ENCODE peak calls at places on chromosomes 5 and 9, in nine cellular contexts. W, K, V, D, S, P, N, O and H are unnamed samples.

GRCh38 chr5:176995896-176996767 is 10.4 kb downstream of the UIMC1 start:
- DNase-seq in W (no peak), K (peak), V (no peak), D (no peak), S (no peak), P (peak), N (no peak), O (no peak), H (no peak)

GRCh38 chr9:107707915-107708441 is 218.4 kb upstream of the KLF4 start:
- DNase-seq in W (no peak), K (peak), V (peak), D (no peak), S (no peak), P (peak), N (no peak), O (no peak), H (no peak)

GRCh38 chr9:304519-305185 is 90.0 kb downstream of the DOCK8 start:
- DNase-seq in W (peak), K (no peak), V (no peak), D (no peak), S (no peak), P (no peak), N (no peak), O (no peak), H (no peak)

GRCh38 chr5:136188859-136189258 is 4.1 kb downstream of the SMIM32 start:
- DNase-seq in W (no peak), K (no peak), V (no peak), D (no peak), S (peak), P (peak), N (no peak), O (no peak), H (no peak)

GRCh38 chr5:32029291-32029690 is 144.8 kb downstream of the GOLPH3 start:
- DNase-seq in W (no peak), K (peak), V (no peak), D (no peak), S (no peak), P (no peak), N (no peak), O (no peak), H (no peak)

GRCh38 chr5:149053027-149053705 is 9.7 kb downstream of the SH3TC2 start:
- DNase-seq in W (no peak), K (peak), V (no peak), D (no peak), S (no peak), P (peak), N (peak), O (no peak), H (no peak)

GRCh38 chr9:126805546-126806262 is 864 bp downstream of the ZBTB43 start:
- DNase-seq in W (no peak), K (peak), V (no peak), D (no peak), S (peak), P (peak), N (peak), O (peak), H (no peak)

GRCh38 chr5:141567513-141568117 is 51.2 kb downstream of the DIAPH1 start:
- DNase-seq in W (no peak), K (peak), V (no peak), D (no peak), S (no peak), P (peak), N (peak), O (no peak), H (no peak)

GRCh38 chr9:22452415-22453010 is 5.9 kb downstream of the DMRTA1 start:
- DNase-seq in W (peak), K (peak), V (no peak), D (no peak), S (no peak), P (peak), N (peak), O (peak), H (no peak)

GRCh38 chr9:28059192-28059591 is 485.9 kb upstream of the C9orf72 start:
- DNase-seq in W (no peak), K (no peak), V (no peak), D (no peak), S (no peak), P (no peak), N (no peak), O (no peak), H (no peak)

GRCh38 chr5:152462021-152462721 is 57.1 kb upstream of the NMUR2 start:
- DNase-seq in W (no peak), K (no peak), V (no peak), D (no peak), S (no peak), P (no peak), N (no peak), O (no peak), H (no peak)

GRCh38 chr5:75469017-75469416 is 42.4 kb downstream of the CERT1 start:
- DNase-seq in W (no peak), K (no peak), V (no peak), D (no peak), S (no peak), P (no peak), N (no peak), O (no peak), H (no peak)

GRCh38 chr9:87540444-87541105 is 42.9 kb downstream of the DAPK1 start:
- DNase-seq in W (no peak), K (no peak), V (no peak), D (no peak), S (no peak), P (no peak), N (no peak), O (no peak), H (no peak)

GRCh38 chr5:81202652-81203051 is 30.5 kb upstream of the CKMT2 start:
- DNase-seq in W (no peak), K (no peak), V (no peak), D (no peak), S (no peak), P (no peak), N (no peak), O (no peak), H (no peak)

GRCh38 chr5:14588145-14588544 is 6.6 kb downstream of the OTULINL start:
- DNase-seq in W (no peak), K (no peak), V (no peak), D (no peak), S (no peak), P (no peak), N (no peak), O (no peak), H (no peak)

GRCh38 chr5:2165991-2166978 is 283.6 kb upstream of the IRX4 start:
- DNase-seq in W (no peak), K (no peak), V (no peak), D (no peak), S (no peak), P (peak), N (no peak), O (no peak), H (no peak)

GRCh38 chr9:37407468-37407867 is 15.0 kb upstream of the GRHPR start:
- DNase-seq in W (no peak), K (no peak), V (no peak), D (no peak), S (no peak), P (no peak), N (no peak), O (no peak), H (no peak)
- TF ChIP-seq CTCF in W (no peak), K (peak), V (peak), D (peak), S (no peak), P (peak), N (peak), O (peak), H (peak)

DNA sequence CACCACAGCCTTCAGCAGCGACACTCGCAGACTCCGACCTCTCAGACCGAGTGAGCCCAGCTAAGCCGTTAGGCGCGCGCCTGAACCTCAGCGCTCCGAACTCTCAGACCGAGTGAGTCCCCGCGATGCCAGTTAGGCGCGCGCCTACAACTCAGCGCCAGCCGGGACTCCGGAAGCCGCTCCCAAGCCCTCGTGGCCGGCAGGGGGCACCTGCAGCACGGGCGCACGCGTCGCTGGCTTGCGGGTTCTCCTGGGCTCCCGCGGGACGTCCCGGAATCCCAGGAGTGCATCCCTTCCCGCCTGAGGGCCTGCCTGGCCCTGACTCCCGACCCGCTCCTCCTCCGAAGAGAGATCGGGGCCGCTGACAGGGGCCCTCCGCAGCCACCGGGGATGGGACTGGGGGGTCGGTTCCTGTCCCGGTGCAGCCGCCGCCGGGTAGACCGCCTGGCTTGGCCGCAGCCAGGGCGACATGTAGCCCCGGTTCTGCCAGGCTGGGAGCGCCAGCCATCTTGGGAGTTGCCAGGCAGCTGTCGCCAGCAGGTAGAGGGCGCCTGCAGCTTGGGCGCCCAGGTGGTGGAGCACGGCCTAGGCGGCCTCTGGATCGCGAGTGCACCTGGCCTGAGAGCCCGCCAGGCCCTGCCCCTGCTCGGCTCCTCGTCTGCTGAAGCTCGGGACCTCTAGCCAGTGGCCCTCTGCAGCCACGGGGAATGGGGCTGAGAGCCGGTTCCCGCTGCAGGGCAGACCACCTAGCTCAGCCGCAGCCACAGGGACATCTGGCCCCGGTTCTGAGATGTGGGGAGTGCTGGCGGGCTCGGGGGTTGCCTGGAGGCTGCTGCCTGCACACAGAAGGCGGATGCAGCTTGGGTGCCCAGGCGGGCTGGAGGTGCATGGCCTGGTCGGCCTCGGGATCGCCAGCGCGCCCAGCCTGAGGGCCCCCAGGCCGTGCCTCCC is at the start of gene ANKRD18A:
- DNase-seq in W (peak), K (no peak), V (peak), D (peak), S (peak), P (peak), N (peak), O (peak), H (peak)
- TF ChIP-seq CTCF in W (peak), K (peak), V (peak), D (peak), S (peak), P (peak), N (peak), O (peak), H (peak)

GRCh38 chr9:80285325-80285724 is 713.6 kb downstream of the TLE4 start:
- DNase-seq in W (peak), K (no peak), V (no peak), D (no peak), S (no peak), P (no peak), N (peak), O (no peak), H (no peak)
- TF ChIP-seq CTCF in W (no peak), K (no peak), V (no peak), D (peak), S (no peak), P (peak), N (peak), O (peak), H (peak)

GRCh38 chr5:59665086-59665831 is 228.3 kb downstream of the PDE4D start:
- DNase-seq in W (no peak), K (no peak), V (no peak), D (no peak), S (no peak), P (no peak), N (no peak), O (no peak), H (no peak)

GRCh38 chr5:59660737-59661136 is 232.8 kb downstream of the PDE4D start:
- DNase-seq in W (no peak), K (peak), V (no peak), D (no peak), S (no peak), P (peak), N (peak), O (no peak), H (no peak)

GRCh38 chr5:59666709-59667108 is 226.8 kb downstream of the PDE4D start:
- DNase-seq in W (no peak), K (no peak), V (no peak), D (no peak), S (no peak), P (no peak), N (no peak), O (no peak), H (no peak)

GRCh38 chr5:59661306-59661705 is 232.2 kb downstream of the PDE4D start:
- DNase-seq in W (no peak), K (no peak), V (no peak), D (no peak), S (no peak), P (no peak), N (no peak), O (no peak), H (no peak)

DNA sequence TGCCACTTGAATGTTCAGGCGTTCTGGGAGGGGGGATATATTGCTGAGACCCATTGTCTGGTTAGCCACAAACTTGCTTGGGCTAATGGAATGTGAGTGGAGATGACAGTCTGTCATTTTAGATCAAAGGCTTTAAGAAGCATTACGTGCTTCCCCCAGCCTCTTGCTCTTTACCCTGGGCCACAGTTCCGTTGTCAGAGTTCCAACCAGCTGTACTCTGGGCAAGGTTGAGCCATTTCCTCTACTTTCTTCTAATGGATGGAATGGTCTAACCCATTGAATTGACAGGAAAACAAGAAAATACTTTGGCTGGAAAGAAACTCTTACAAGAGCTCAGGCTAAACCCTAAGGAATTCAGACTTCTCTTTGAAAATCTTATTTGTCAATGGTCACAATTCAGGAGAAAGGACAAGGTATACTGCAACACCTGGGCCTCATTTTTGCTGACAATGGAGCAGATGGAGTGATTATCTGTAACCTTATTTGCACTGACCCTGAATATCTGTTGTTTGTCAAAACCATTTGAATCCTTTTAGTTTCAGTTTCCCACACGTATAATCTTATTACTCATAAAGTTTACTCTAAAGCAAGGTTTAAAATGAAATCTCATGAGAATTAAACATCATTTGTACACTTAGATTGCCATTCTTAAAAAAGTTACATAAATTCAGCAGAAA is 231.4 kb downstream of the PDE4D start:
- DNase-seq in W (no peak), K (no peak), V (no peak), D (no peak), S (no peak), P (no peak), N (peak), O (peak), H (no peak)
- TF ChIP-seq CTCF in W (no peak), K (no peak), V (no peak), D (no peak), S (no peak), P (no peak), N (no peak), O (no peak), H (no peak)

DNA sequence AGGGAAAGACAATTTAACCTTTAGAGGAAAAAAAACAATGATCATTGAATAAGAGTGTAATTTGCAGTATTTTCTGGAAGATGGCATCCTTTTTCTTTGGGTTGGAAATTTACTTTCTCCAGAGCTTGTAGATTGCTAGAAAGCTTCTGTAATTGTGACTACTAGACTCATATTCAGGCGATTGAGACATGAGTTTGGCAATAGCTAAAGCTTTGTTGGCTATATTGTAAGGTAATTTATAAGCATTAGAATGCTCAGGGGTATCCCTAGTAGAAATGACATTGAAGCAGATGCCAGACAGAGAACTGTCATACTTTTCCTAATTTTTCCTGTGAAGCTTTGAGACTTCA is 115.3 kb downstream of the UNC13B start:
- DNase-seq in W (no peak), K (no peak), V (no peak), D (no peak), S (no peak), P (no peak), N (no peak), O (no peak), H (no peak)
- TF ChIP-seq CTCF in W (no peak), K (no peak), V (no peak), D (no peak), S (no peak), P (no peak), N (no peak), O (no peak), H (no peak)

GRCh38 chr5:171946382-171946781 is 60.1 kb downstream of the FBXW11 start:
- DNase-seq in W (no peak), K (peak), V (no peak), D (no peak), S (no peak), P (no peak), N (no peak), O (no peak), H (no peak)
- TF ChIP-seq CTCF in W (no peak), K (peak), V (peak), D (peak), S (no peak), P (no peak), N (no peak), O (peak), H (peak)

GRCh38 chr9:123399803-123400378 is 43.9 kb downstream of the CRB2 start:
- DNase-seq in W (peak), K (no peak), V (no peak), D (no peak), S (no peak), P (peak), N (no peak), O (peak), H (no peak)
- TF ChIP-seq CTCF in W (peak), K (peak), V (peak), D (peak), S (peak), P (peak), N (peak), O (peak), H (peak)

GRCh38 chr5:65854931-65855330 is 71.4 kb upstream of the ERBIN start:
- DNase-seq in W (no peak), K (peak), V (no peak), D (no peak), S (no peak), P (no peak), N (no peak), O (no peak), H (no peak)

GRCh38 chr5:65855758-65856157 is 70.6 kb upstream of the ERBIN start:
- DNase-seq in W (no peak), K (no peak), V (no peak), D (no peak), S (no peak), P (no peak), N (no peak), O (no peak), H (no peak)

GRCh38 chr5:65858316-65858715 is 68.1 kb upstream of the ERBIN start:
- DNase-seq in W (no peak), K (no peak), V (no peak), D (no peak), S (no peak), P (no peak), N (no peak), O (no peak), H (no peak)

GRCh38 chr5:65861830-65862241 is 64.5 kb upstream of the ERBIN start:
- DNase-seq in W (no peak), K (peak), V (peak), D (peak), S (no peak), P (no peak), N (no peak), O (no peak), H (no peak)

GRCh38 chr5:65856520-65856919 is 69.9 kb upstream of the ERBIN start:
- DNase-seq in W (no peak), K (no peak), V (no peak), D (no peak), S (no peak), P (no peak), N (no peak), O (no peak), H (no peak)
- TF ChIP-seq CTCF in W (no peak), K (no peak), V (no peak), D (no peak), S (no peak), P (no peak), N (no peak), O (no peak), H (no peak)

DNA sequence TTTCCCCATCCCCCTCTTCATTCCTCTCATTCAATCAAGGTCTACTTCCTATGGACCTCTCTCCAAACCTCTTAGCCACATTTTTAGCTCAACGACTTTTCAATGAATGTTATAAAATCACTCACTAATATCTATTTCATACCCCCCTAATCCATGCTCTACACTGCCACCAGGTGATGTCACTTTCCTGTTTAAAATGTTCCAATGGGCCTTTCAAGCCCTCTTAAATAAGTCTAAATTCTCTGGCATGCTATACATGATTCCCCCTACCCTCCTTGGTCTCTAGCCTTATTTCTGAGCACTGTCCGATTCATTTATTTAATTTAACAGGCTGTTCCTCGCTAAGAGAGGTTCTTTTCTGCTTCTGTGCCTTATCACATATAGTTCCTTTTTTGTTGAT is 9.3 kb downstream of the ABHD17B start:
- DNase-seq in W (no peak), K (no peak), V (no peak), D (no peak), S (no peak), P (no peak), N (no peak), O (no peak), H (no peak)
- TF ChIP-seq CTCF in W (no peak), K (no peak), V (no peak), D (no peak), S (no peak), P (no peak), N (no peak), O (peak), H (no peak)

GRCh38 chr9:34454571-34455065 is 3.8 kb downstream of the FAM219A start:
- DNase-seq in W (no peak), K (peak), V (no peak), D (no peak), S (no peak), P (peak), N (no peak), O (peak), H (no peak)
- TF ChIP-seq CTCF in W (no peak), K (peak), V (no peak), D (peak), S (no peak), P (peak), N (peak), O (peak), H (no peak)